ENCODE peak calls at places on chromosome 10, in eight cellular contexts. R is ACHN, V is tibial nerve, Z is left cardiac atrium, W is cerebellar cortex, O is occipital lobe, J is BJ, Y is substantia nigra. B is an unnamed sample.
A peak's percentile ranks its signal among the peaks of the same experiment; 100 is the strongest.

GRCh38 chr10:96454184-96454583 is 59.5 kb downstream of the TLL2 start:
- DNase-seq in Z (no peak), O (no peak), V (no peak), Y (no peak), W (no peak), R (no peak), J (no peak), B (no peak)

GRCh38 chr10:103564799-103565365 is 71.4 kb downstream of the NEURL1 start:
- DNase-seq in W (no peak), V (no peak), J (no peak), O (no peak), Y (no peak), Z (no peak), R (peak; percentile 39), B (no peak)

GRCh38 chr10:25683291-25683690 is 250.7 kb upstream of the MYO3A start:
- DNase-seq in O (no peak), V (no peak), J (no peak), R (no peak), Y (no peak), Z (no peak), W (no peak), B (no peak)

GRCh38 chr10:102101152-102101551 is 19.0 kb downstream of the LDB1 start:
- DNase-seq in Z (no peak), J (no peak), W (peak; percentile 43), R (no peak), V (no peak), O (no peak), Y (no peak), B (no peak)

GRCh38 chr10:46556515-46557318 is at the start of gene GPRIN2:
- DNase-seq in W (no peak), Y (no peak), Z (no peak), J (no peak), V (peak; percentile 12), O (no peak), R (no peak), B (no peak)

GRCh38 chr10:98361131-98361633 is 53.8 kb downstream of the PYROXD2 start:
- DNase-seq in R (no peak), Z (peak; percentile 91), O (peak; percentile 68), J (peak; percentile 88), Y (peak; percentile 55), W (peak; percentile 98), V (peak; percentile 60), B (peak; percentile 98)

GRCh38 chr10:3761111-3761686 is 23.8 kb downstream of the KLF6 start:
- DNase-seq in R (peak; percentile 54), J (no peak), W (no peak), O (no peak), V (no peak), Z (no peak), Y (no peak), B (no peak)

GRCh38 chr10:101492205-101492604 is 95.9 kb downstream of the POLL start:
- DNase-seq in Z (no peak), W (no peak), J (no peak), V (no peak), R (no peak), O (no peak), Y (no peak), B (no peak)

GRCh38 chr10:33886299-33886698 is 551.8 kb upstream of the NRP1 start:
- DNase-seq in R (no peak), V (no peak), Y (no peak), J (no peak), Z (no peak), O (no peak), W (no peak), B (no peak)

B was measured in LHCN-M2.